ENCODE peak calls at places on chromosomes 4 and X, in ten cellular contexts. F is progenitor cell of endocrine pancreas, N is GM23248, U is WTC11, X is mesendoderm, V is non-pigmented ciliary epithelial cell, Z is T-helper 1 cell, P is AG09309, Q is NCI-H524 treated with DMSO at 0.1 percent for 48 hours, H is T-helper 2 cell. K is an unnamed sample.

GRCh38 chr4:41438564-41438963 is 99.4 kb upstream of the LIMCH1 start:
- DNase-seq in F (no peak), Q (no peak), N (peak), Z (no peak), P (peak), U (no peak), X (no peak), H (no peak), V (no peak), K (no peak)

GRCh38 chr4:1593458-1593857 is 90.7 kb downstream of the FAM53A start:
- DNase-seq in U (no peak), V (no peak), H (peak), F (no peak), P (no peak), X (no peak), N (no peak), Z (no peak), Q (no peak), K (no peak)

GRCh38 chr4:20773144-20773997 is 73.1 kb downstream of the PACRGL start:
- DNase-seq in F (peak), Z (no peak), U (peak), V (peak), P (peak), H (no peak), X (peak), N (peak), Q (no peak), K (peak)

GRCh38 chr4:88908521-88908920 is 148.5 kb downstream of the FAM13A start:
- DNase-seq in P (no peak), Q (no peak), X (no peak), F (no peak), N (no peak), U (no peak), V (no peak), H (no peak), Z (no peak), K (no peak)

GRCh38 chr4:141826260-141826659 is 189.9 kb downstream of the IL15 start:
- DNase-seq in H (no peak), U (no peak), Q (no peak), F (no peak), P (no peak), Z (no peak), V (no peak), N (no peak), X (no peak), K (no peak)

GRCh38 chrX:85243761-85244410 is at the start of the genes SATL1 and ZNF711:
- DNase-seq in N (peak), H (no peak), V (no peak), Z (no peak), P (no peak), Q (peak), F (peak), U (peak), X (peak), K (no peak)

GRCh38 chrX:48560056-48560455 is 14.2 kb upstream of the RBM3 start:
- DNase-seq in H (no peak), U (no peak), V (no peak), P (no peak), F (no peak), N (no peak), Z (no peak), Q (no peak), X (no peak), K (no peak)

GRCh38 chrX:32408389-32408788 is 803.0 kb downstream of the DMD start:
- DNase-seq in Q (no peak), U (no peak), F (no peak), H (no peak), N (no peak), V (no peak), Z (no peak), P (no peak), X (peak), K (no peak)

GRCh38 chr4:7813674-7814073 is 126.0 kb downstream of the AFAP1 start:
- DNase-seq in V (peak), F (no peak), N (peak), Q (no peak), Z (no peak), X (no peak), U (no peak), H (no peak), P (no peak), K (no peak)

GRCh38 chr4:74932832-74933561 is at the start of gene PARM1:
- DNase-seq in F (peak), Z (no peak), Q (peak), N (peak), X (peak), H (no peak), P (no peak), V (peak), U (peak), K (no peak)